ENCODE peak calls at places on chromosomes 6 and 20, in nine cellular contexts. D is anterior cingulate cortex; T is hepatocyte; C is stimulated activated CD4-positive, alpha-beta T cell treated with anti-CD3 and anti-CD28 coated beads, Interleukin-4, amount 100 ng/mL, for 24 hours; F is mesothelial cell of epicardium; R is ACHN; G is T1000; K is GM13977; B is activated naive CD8-positive, alpha-beta T cell treated with anti-CD3 and anti-CD28 coated beads for 36 hours. Q is an unnamed sample.

GRCh38 chr6:35893246-35893645 is 27.7 kb downstream of the SRPK1 start:
- DNase-seq in F (no peak), K (no peak), C (no peak), B (no peak), G (no peak), T (no peak), R (peak), D (no peak), Q (no peak)

GRCh38 chr6:135289816-135290215 is 108.7 kb downstream of the MYB start:
- DNase-seq in C (no peak), B (no peak), K (no peak), F (no peak), D (no peak), T (no peak), R (no peak), G (no peak), Q (no peak)

GRCh38 chr6:138310294-138310693 is 67.4 kb upstream of the SMIM28 start:
- DNase-seq in C (no peak), T (peak), R (no peak), K (no peak), D (no peak), B (no peak), G (no peak), F (no peak), Q (no peak)

GRCh38 chr20:41631826-41632225 is 13.6 kb upstream of the CHD6 start:
- DNase-seq in B (no peak), K (no peak), R (no peak), C (no peak), F (no peak), D (no peak), T (no peak), G (no peak), Q (no peak)

GRCh38 chr6:118680452-118681095 is 29.2 kb upstream of the CEP85L start:
- DNase-seq in T (no peak), F (no peak), R (no peak), C (peak), G (no peak), D (peak), B (peak), K (no peak), Q (no peak)

GRCh38 chr6:37182736-37183590 is 13.0 kb downstream of the PIM1 start:
- DNase-seq in C (peak), G (no peak), R (no peak), F (no peak), K (peak), D (no peak), B (peak), T (no peak), Q (peak)

GRCh38 chr20:37417146-37417856 is 71.4 kb downstream of the SRC start:
- DNase-seq in C (no peak), R (no peak), D (no peak), F (no peak), K (no peak), B (no peak), G (no peak), T (no peak), Q (no peak)

GRCh38 chr20:2859330-2860121 is 13.8 kb upstream of the PTPRA start:
- DNase-seq in G (no peak), F (no peak), D (peak), K (no peak), C (no peak), T (no peak), R (no peak), B (no peak), Q (no peak)

GRCh38 chr6:21918081-21918480 is 324.5 kb downstream of the SOX4 start:
- DNase-seq in C (no peak), K (no peak), D (no peak), R (no peak), G (no peak), B (no peak), T (peak), F (no peak), Q (no peak)

GRCh38 chr20:37385176-37385575 is 39.2 kb downstream of the SRC start:
- DNase-seq in G (no peak), C (no peak), T (peak), D (no peak), B (no peak), F (no peak), K (no peak), R (no peak), Q (no peak)

GRCh38 chr20:32809907-32810306 is 9.8 kb upstream of the MAPRE1 start:
- DNase-seq in K (no peak), F (no peak), G (no peak), B (no peak), R (no peak), T (no peak), D (no peak), C (no peak), Q (no peak)

GRCh38 chr6:119348308-119349040 is 1.1 kb downstream of the MAN1A1 start:
- DNase-seq in K (peak), B (peak), D (no peak), R (no peak), F (peak), C (peak), T (peak), G (no peak), Q (peak)

GRCh38 chr6:69337301-69337700 is 459.5 kb downstream of the LMBRD1 start:
- DNase-seq in R (no peak), K (no peak), B (no peak), C (no peak), T (no peak), D (no peak), F (no peak), G (no peak), Q (no peak)

GRCh38 chr20:10658876-10659632 is 14.7 kb downstream of the JAG1 start:
- DNase-seq in K (no peak), B (no peak), C (no peak), F (no peak), G (no peak), T (no peak), R (no peak), D (no peak), Q (no peak)